ENCODE peak calls at places on chromosome 10, in five cellular contexts. One of them, this sample, is unnamed.

GRCh38 chr10:107440741-107441140 is 276.2 kb upstream of the SORCS1 start:
- DNase-seq in memory B cell: no peak
- DNase-seq in fibroblast of lung: no peak
- DNase-seq in HTR-8/SVneo: no peak
- DNase-seq in stimulated activated naive CD8-positive, alpha-beta T cell treated with anti-CD3 and anti-CD28 coated beads, Interleukin-15, Interleukin-2, amounts not matched to agents 100 U/mL and 50 U/mL, for 24 hours: no peak
- DNase-seq in this sample: no peak

GRCh38 chr10:68348265-68348741 is 15.6 kb upstream of the PBLD start:
- DNase-seq in fibroblast of lung: peak
- DNase-seq in memory B cell: peak
- DNase-seq in HTR-8/SVneo: peak
- DNase-seq in stimulated activated naive CD8-positive, alpha-beta T cell treated with anti-CD3 and anti-CD28 coated beads, Interleukin-15, Interleukin-2, amounts not matched to agents 100 U/mL and 50 U/mL, for 24 hours: peak
- DNase-seq in this sample: peak

GRCh38 chr10:36542493-36542892 is 582.9 kb upstream of the ANKRD30A start:
- DNase-seq in HTR-8/SVneo: no peak
- DNase-seq in stimulated activated naive CD8-positive, alpha-beta T cell treated with anti-CD3 and anti-CD28 coated beads, Interleukin-15, Interleukin-2, amounts not matched to agents 100 U/mL and 50 U/mL, for 24 hours: no peak
- DNase-seq in fibroblast of lung: no peak
- DNase-seq in memory B cell: no peak
- DNase-seq in this sample: no peak

GRCh38 chr10:113540845-113541553 is 11.9 kb upstream of the HABP2 start:
- DNase-seq in memory B cell: no peak
- DNase-seq in HTR-8/SVneo: no peak
- DNase-seq in fibroblast of lung: no peak
- DNase-seq in stimulated activated naive CD8-positive, alpha-beta T cell treated with anti-CD3 and anti-CD28 coated beads, Interleukin-15, Interleukin-2, amounts not matched to agents 100 U/mL and 50 U/mL, for 24 hours: no peak
- DNase-seq in this sample: no peak

GRCh38 chr10:61470730-61471129 is 17.5 kb upstream of the TMEM26 start:
- DNase-seq in fibroblast of lung: no peak
- DNase-seq in memory B cell: no peak
- DNase-seq in HTR-8/SVneo: no peak
- DNase-seq in stimulated activated naive CD8-positive, alpha-beta T cell treated with anti-CD3 and anti-CD28 coated beads, Interleukin-15, Interleukin-2, amounts not matched to agents 100 U/mL and 50 U/mL, for 24 hours: no peak
- DNase-seq in this sample: no peak

GRCh38 chr10:132745971-132746370 is 40.0 kb downstream of the NKX6-2 start:
- DNase-seq in HTR-8/SVneo: no peak
- DNase-seq in memory B cell: no peak
- DNase-seq in stimulated activated naive CD8-positive, alpha-beta T cell treated with anti-CD3 and anti-CD28 coated beads, Interleukin-15, Interleukin-2, amounts not matched to agents 100 U/mL and 50 U/mL, for 24 hours: no peak
- DNase-seq in fibroblast of lung: no peak
- DNase-seq in this sample: no peak

GRCh38 chr10:91617073-91617580 is 15.7 kb downstream of the PPP1R3C start:
- DNase-seq in stimulated activated naive CD8-positive, alpha-beta T cell treated with anti-CD3 and anti-CD28 coated beads, Interleukin-15, Interleukin-2, amounts not matched to agents 100 U/mL and 50 U/mL, for 24 hours: no peak
- DNase-seq in HTR-8/SVneo: peak
- DNase-seq in fibroblast of lung: peak
- DNase-seq in memory B cell: no peak
- DNase-seq in this sample: no peak

GRCh38 chr10:96747734-96748550 is 27.6 kb upstream of the PIK3AP1 start:
- DNase-seq in memory B cell: peak
- DNase-seq in HTR-8/SVneo: no peak
- DNase-seq in fibroblast of lung: no peak
- DNase-seq in stimulated activated naive CD8-positive, alpha-beta T cell treated with anti-CD3 and anti-CD28 coated beads, Interleukin-15, Interleukin-2, amounts not matched to agents 100 U/mL and 50 U/mL, for 24 hours: peak
- DNase-seq in this sample: no peak

GRCh38 chr10:114996542-114996941 is 58.5 kb downstream of the TRUB1 start:
- DNase-seq in fibroblast of lung: peak
- DNase-seq in HTR-8/SVneo: peak
- DNase-seq in memory B cell: no peak
- DNase-seq in stimulated activated naive CD8-positive, alpha-beta T cell treated with anti-CD3 and anti-CD28 coated beads, Interleukin-15, Interleukin-2, amounts not matched to agents 100 U/mL and 50 U/mL, for 24 hours: no peak
- DNase-seq in this sample: no peak

GRCh38 chr10:3774018-3774813 is 10.8 kb downstream of the KLF6 start:
- DNase-seq in stimulated activated naive CD8-positive, alpha-beta T cell treated with anti-CD3 and anti-CD28 coated beads, Interleukin-15, Interleukin-2, amounts not matched to agents 100 U/mL and 50 U/mL, for 24 hours: no peak
- DNase-seq in fibroblast of lung: peak
- DNase-seq in HTR-8/SVneo: no peak
- DNase-seq in memory B cell: no peak
- DNase-seq in this sample: no peak

This sample was measured in K562.